ENCODE peak calls at places on chromosomes 5 and 9, in four cellular contexts. G is tibial nerve, D is astrocyte of the spinal cord, Q is left ventricle myocardium inferior. U is an unnamed sample.

GRCh38 chr9:125538092-125538473 is 168.9 kb downstream of the MAPKAP1 start:
- DNase-seq in G (no peak), D (peak; percentile 96), Q (no peak), U (no peak)

GRCh38 chr9:108991479-108991878 is 21.8 kb downstream of the CTNNAL1 start:
- DNase-seq in G (no peak), D (no peak), Q (no peak), U (no peak)

GRCh38 chr5:124774002-124774318 is 27.5 kb upstream of the ZNF608 start:
- DNase-seq in G (no peak), D (no peak), Q (no peak), U (no peak)

GRCh38 chr5:7066471-7067235 is 329.3 kb upstream of the ADCY2 start:
- DNase-seq in G (no peak), D (no peak), Q (no peak), U (no peak)

GRCh38 chr5:168269950-168270349 is 21.5 kb upstream of the WWC1 start:
- DNase-seq in G (no peak), D (no peak), Q (no peak), U (no peak)

GRCh38 chr5:108093186-108093585 is 288.7 kb downstream of the FBXL17 start:
- DNase-seq in G (no peak), D (peak; percentile 22), Q (no peak), U (no peak)

GRCh38 chr5:141870226-141870625 is 8.0 kb downstream of the PCDH1 start:
- DNase-seq in G (no peak), D (no peak), Q (peak; percentile 15), U (no peak)

GRCh38 chr5:62112689-62113220 is 193.3 kb upstream of the KIF2A start:
- DNase-seq in G (no peak), D (no peak), Q (no peak), U (no peak)

GRCh38 chr9:21812945-21813568 is 10.6 kb downstream of the MTAP start:
- DNase-seq in G (peak; percentile 61), D (peak; percentile 76), Q (peak; percentile 62), U (peak; percentile 80)

GRCh38 chr9:78539904-78540303 is 243.0 kb downstream of the PSAT1 start:
- DNase-seq in G (no peak), D (peak; percentile 81), Q (no peak), U (peak; percentile 85)

GRCh38 chr9:113569472-113570060 is 106.0 kb downstream of the RGS3 start:
- DNase-seq in G (no peak), D (no peak), Q (no peak), U (no peak)
- H3K4me3 ChIP-seq in G (no peak overlapping the region), D (no peak overlapping the region), Q (peak overlapping the region; percentile 7), U (no peak overlapping the region)

GRCh38 chr5:88837817-88838216 is 45.2 kb downstream of the MEF2C start:
- DNase-seq in G (no peak), D (no peak), Q (no peak), U (no peak)

GRCh38 chr5:88837222-88837621 is 45.8 kb downstream of the MEF2C start:
- DNase-seq in G (no peak), D (no peak), Q (no peak), U (no peak)

GRCh38 chr5:88838500-88838899 is 44.5 kb downstream of the MEF2C start:
- DNase-seq in G (no peak), D (no peak), Q (no peak), U (no peak)

GRCh38 chr5:88834499-88834898 is 48.5 kb downstream of the MEF2C start:
- DNase-seq in G (no peak), D (no peak), Q (no peak), U (no peak)

DNA sequence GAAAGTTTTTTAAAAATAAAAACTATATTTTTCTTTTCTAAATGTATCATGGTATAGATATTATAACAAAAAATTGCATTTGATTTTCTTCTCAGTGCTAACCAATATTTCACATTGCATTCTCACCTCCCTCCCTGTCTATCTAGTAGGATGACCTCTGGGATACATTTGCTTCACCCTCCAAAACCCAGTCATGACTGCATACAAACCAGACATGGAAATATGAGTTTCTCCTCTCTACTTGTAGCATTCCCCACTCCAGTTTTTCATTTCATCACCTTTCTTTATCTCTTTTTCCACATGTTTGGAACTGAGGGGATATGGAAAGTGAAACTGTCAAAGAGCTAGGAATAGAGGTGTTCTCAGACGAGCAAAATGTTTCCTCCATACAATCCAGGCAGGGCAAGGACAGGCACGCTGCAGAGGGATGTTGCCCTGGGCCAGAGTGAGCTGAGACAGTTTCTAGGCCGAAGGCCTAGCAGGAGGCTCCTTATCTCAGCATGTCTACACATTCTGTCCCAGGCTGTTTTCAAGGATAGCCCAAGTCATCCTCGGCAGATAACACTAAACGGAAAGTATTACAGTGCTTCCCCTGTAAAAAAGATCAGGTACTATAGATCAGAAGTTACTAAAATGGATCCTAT is 46.7 kb downstream of the MEF2C start:
- DNase-seq in G (no peak), D (peak; percentile 18), Q (peak; percentile 32), U (no peak)
- H3K4me3 ChIP-seq in G (no peak overlapping the region), D (no peak overlapping the region), Q (peak overlapping the region; percentile 51), U (peak overlapping the region; percentile 48)

GRCh38 chr5:53035868-53036381 is 46.8 kb downstream of the ITGA2 start:
- DNase-seq in G (no peak), D (no peak), Q (no peak), U (no peak)

GRCh38 chr5:53038196-53038847 is 49.2 kb downstream of the ITGA2 start:
- DNase-seq in G (no peak), D (peak; percentile 32), Q (peak; percentile 34), U (no peak)

GRCh38 chr5:53039855-53040254 is 50.7 kb downstream of the ITGA2 start:
- DNase-seq in G (no peak), D (no peak), Q (no peak), U (no peak)

GRCh38 chr5:53034832-53035231 is 45.7 kb downstream of the ITGA2 start:
- DNase-seq in G (no peak), D (no peak), Q (no peak), U (no peak)

GRCh38 chr5:53037141-53037859 is 48.1 kb downstream of the ITGA2 start:
- DNase-seq in G (no peak), D (peak; percentile 72), Q (no peak), U (no peak)
- H3K4me3 ChIP-seq in G (no peak overlapping the region), D (no peak overlapping the region), Q (no peak overlapping the region), U (no peak overlapping the region)

GRCh38 chr9:14306672-14307646 is 7.0 kb downstream of the NFIB start:
- DNase-seq in G (no peak), D (peak; percentile 62), Q (no peak), U (no peak)

GRCh38 chr9:14306188-14306587 is 7.8 kb downstream of the NFIB start:
- DNase-seq in G (no peak), D (no peak), Q (no peak), U (no peak)

GRCh38 chr9:14309403-14309802 is 4.5 kb downstream of the NFIB start:
- DNase-seq in G (no peak), D (peak; percentile 87), Q (no peak), U (no peak)

GRCh38 chr9:14308751-14309140 is 5.2 kb downstream of the NFIB start:
- DNase-seq in G (no peak), D (no peak), Q (no peak), U (no peak)

DNA sequence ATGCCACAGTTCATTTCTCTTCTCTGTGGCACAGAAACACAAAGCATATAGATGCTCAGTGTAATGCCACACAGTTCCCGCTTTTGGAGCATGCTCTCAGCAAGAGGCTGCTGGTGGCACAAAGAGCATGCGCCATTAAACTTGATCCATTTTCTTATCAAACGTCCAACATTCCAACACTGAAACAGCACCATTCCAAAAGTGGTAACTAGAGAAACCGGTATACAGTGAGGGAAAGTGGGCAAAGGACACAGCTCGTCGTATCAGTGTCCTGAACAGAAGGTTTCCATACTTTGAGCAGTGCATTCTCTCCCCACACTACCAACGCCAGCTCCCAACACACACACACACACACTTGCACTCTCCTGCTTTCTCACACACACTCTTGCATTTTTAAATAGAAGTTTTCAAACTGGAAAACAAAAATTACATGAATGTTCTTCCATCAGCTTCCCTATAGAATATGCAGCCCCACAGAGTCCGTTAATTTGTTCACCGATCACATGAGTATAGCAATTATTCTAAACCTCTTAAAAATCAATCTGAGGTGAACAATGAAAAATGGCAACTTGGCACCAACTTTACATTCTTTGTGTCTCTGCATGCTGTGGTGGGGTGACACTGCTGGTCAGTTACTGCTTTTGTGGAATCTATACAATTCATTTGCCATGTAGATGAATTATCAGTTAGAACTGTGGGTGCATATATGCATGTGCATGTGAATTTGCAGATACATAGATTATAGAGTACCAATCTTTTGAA is 5.8 kb downstream of the NFIB start:
- DNase-seq in G (no peak), D (peak; percentile 66), Q (no peak), U (no peak)
- H3K4me3 ChIP-seq in G (no peak overlapping the region), D (no peak overlapping the region), Q (peak overlapping the region; percentile 80), U (peak overlapping the region; percentile 93)

GRCh38 chr9:129886226-129887174 is 51.2 kb downstream of the USP20 start:
- DNase-seq in G (no peak), D (no peak), Q (no peak), U (no peak)

GRCh38 chr9:129888809-129889460 is 53.7 kb downstream of the USP20 start:
- DNase-seq in G (no peak), D (no peak), Q (no peak), U (no peak)

GRCh38 chr9:129888085-129888808 is 53.0 kb downstream of the USP20 start:
- DNase-seq in G (no peak), D (no peak), Q (peak; percentile 53), U (peak; percentile 65)

GRCh38 chr9:129885670-129886106 is 50.4 kb downstream of the USP20 start:
- DNase-seq in G (peak; percentile 85), D (peak; percentile 91), Q (peak; percentile 93), U (peak; percentile 96)

GRCh38 chr9:129887210-129888084 is 52.2 kb downstream of the USP20 start:
- DNase-seq in G (no peak), D (peak; percentile 52), Q (no peak), U (no peak)
- H3K4me3 ChIP-seq in G (no peak overlapping the region), D (no peak overlapping the region), Q (peak overlapping the region; percentile 66), U (peak overlapping the region; percentile 46)

DNA sequence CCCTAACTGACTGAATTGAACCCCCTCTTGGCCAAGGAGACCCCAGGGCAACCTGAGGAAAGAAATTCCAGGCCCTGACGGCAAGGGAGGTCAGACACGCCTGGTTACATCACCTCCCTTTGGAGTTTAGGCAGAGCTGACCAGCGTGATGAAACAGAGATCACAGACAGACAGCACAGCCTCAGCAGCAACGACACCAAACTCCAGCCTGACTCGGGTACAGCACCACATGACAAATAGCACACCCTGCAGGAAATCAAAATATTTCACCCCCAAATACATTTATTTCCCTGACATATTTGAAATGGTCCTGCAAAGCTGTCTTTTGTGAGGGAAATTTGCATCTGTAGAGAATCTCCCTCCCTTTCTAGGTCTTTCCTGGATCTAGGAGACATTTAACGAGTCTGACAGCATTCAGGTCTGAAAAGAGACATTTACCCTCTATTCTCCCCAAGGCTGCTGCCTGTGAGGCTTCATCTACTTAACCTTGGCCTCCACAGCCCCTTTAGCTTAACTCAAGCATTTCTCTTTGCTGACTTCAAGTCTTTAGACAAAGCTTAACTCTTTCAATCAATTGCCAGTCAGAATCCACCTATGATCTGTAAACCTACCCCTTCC is 2.6 kb downstream of the QSOX2 start:
- DNase-seq in G (no peak), D (no peak), Q (no peak), U (no peak)
- H3K4me3 ChIP-seq in G (no peak overlapping the region), D (no peak overlapping the region), Q (no peak overlapping the region), U (no peak overlapping the region)

U was measured in psoas muscle.